ENCODE peak calls at places on chromosomes 4 and X, in seven cellular contexts. O is glutamatergic neuron, G is cardiac muscle cell, S is HT-29, A is posterior cingulate gyrus, P is dermis microvascular lymphatic vessel endothelial cell, T is NCI-H1417. L is an unnamed sample.

GRCh38 chr4:15303052-15303641 is 124.7 kb upstream of the C1QTNF7 start:
- DNase-seq in S (no peak), A (no peak), P (no peak), O (no peak), T (no peak), G (no peak), L (no peak)

GRCh38 chr4:8238515-8239053 is 31.0 kb upstream of the HTRA3 start:
- DNase-seq in P (no peak), A (no peak), O (peak; percentile 55), T (peak; percentile 34), G (peak; percentile 68), S (peak; percentile 38), L (no peak)

GRCh38 chrX:68431836-68432235 is 1.5 kb downstream of the OPHN1 start:
- DNase-seq in O (no peak), P (peak; percentile 12), S (no peak), A (no peak), T (no peak), G (no peak), L (no peak)

GRCh38 chr4:929096-929765 is 2.9 kb downstream of the GAK start:
- DNase-seq in G (no peak), O (no peak), T (no peak), P (no peak), A (no peak), S (no peak), L (no peak)

GRCh38 chr4:7457201-7458065 is 22.7 kb upstream of the PSAPL1 start:
- DNase-seq in G (no peak), S (no peak), A (no peak), P (no peak), T (no peak), O (peak; percentile 17), L (no peak)

GRCh38 chr4:158015241-158015640 is 157.6 kb downstream of the GASK1B start:
- DNase-seq in T (no peak), A (no peak), S (peak; percentile 58), G (no peak), P (peak; percentile 46), O (no peak), L (no peak)

GRCh38 chr4:1115528-1116293 is 2.3 kb upstream of the RNF212 start:
- DNase-seq in T (no peak), P (no peak), A (no peak), S (no peak), G (no peak), O (no peak), L (no peak)

GRCh38 chr4:98682719-98683118 is 24.3 kb upstream of the TSPAN5 start:
- DNase-seq in O (no peak), A (no peak), G (peak; percentile 37), P (peak; percentile 74), T (no peak), S (no peak), L (no peak)

GRCh38 chrX:130343411-130343810 is 3.7 kb downstream of the SLC25A14 start:
- DNase-seq in A (no peak), P (no peak), T (no peak), G (no peak), O (no peak), S (no peak), L (no peak)

GRCh38 chr4:8347660-8348059 is 78.1 kb downstream of the HTRA3 start:
- DNase-seq in A (no peak), T (no peak), G (no peak), P (no peak), O (no peak), S (no peak), L (peak; percentile 21)

GRCh38 chr4:169611991-169612868 is at the start of gene NEK1:
- DNase-seq in A (peak; percentile 89), P (peak; percentile 90), S (peak; percentile 81), G (peak; percentile 90), O (peak; percentile 92), T (peak; percentile 92), L (peak; percentile 87)

GRCh38 chrX:153455571-153455970 is 9.7 kb upstream of the TREX2 start:
- DNase-seq in P (no peak), A (no peak), O (no peak), T (no peak), G (no peak), S (no peak), L (no peak)

GRCh38 chrX:3094261-3094660 is 53.0 kb downstream of the ARSF start:
- DNase-seq in T (no peak), S (peak; percentile 48), O (no peak), G (no peak), A (no peak), P (no peak), L (no peak)

GRCh38 chr4:72997409-72997808 is 72.1 kb downstream of the COX18 start:
- DNase-seq in P (no peak), S (no peak), G (no peak), A (no peak), O (no peak), T (no peak), L (no peak)

GRCh38 chr4:141246243-141246642 is 25.5 kb downstream of the ZNF330 start:
- DNase-seq in T (no peak), P (no peak), O (no peak), G (peak; percentile 6), A (no peak), S (no peak), L (no peak)

GRCh38 chr4:150781108-150781663 is 199.2 kb downstream of the MAB21L2 start:
- DNase-seq in A (no peak), G (no peak), O (no peak), T (peak; percentile 3), P (no peak), S (no peak), L (no peak)

GRCh38 chr4:181796502-181796901 is 446.7 kb upstream of the TENM3 start:
- DNase-seq in O (no peak), S (no peak), A (no peak), P (no peak), T (no peak), G (no peak), L (no peak)

GRCh38 chr4:166091914-166092510 is 219.0 kb downstream of the TLL1 start:
- DNase-seq in A (no peak), G (peak; percentile 58), S (peak; percentile 33), P (peak; percentile 60), T (peak; percentile 79), O (no peak), L (no peak)

GRCh38 chr4:135177323-135177722 is 975.7 kb upstream of the PABPC4L start:
- DNase-seq in S (no peak), O (no peak), A (no peak), T (no peak), P (no peak), G (no peak), L (no peak)

GRCh38 chr4:79170077-79170476 is 155.8 kb downstream of the NAA11 start:
- DNase-seq in A (no peak), P (no peak), S (no peak), G (no peak), T (no peak), O (no peak), L (no peak)

GRCh38 chrX:101550362-101550761 is at the start of gene ARMCX1:
- DNase-seq in T (peak; percentile 68), A (peak; percentile 74), O (peak; percentile 72), G (peak; percentile 50), P (peak; percentile 91), S (no peak), L (peak; percentile 83)

GRCh38 chr4:111398906-111399330 is 746.3 kb upstream of the FAM241A start:
- DNase-seq in G (peak; percentile 33), P (no peak), T (no peak), S (no peak), A (no peak), O (no peak), L (no peak)

GRCh38 chr4:149932188-149932587 is 116.5 kb upstream of the IQCM start:
- DNase-seq in T (no peak), O (no peak), S (no peak), P (no peak), G (no peak), A (no peak), L (no peak)

GRCh38 chrX:10031743-10032142 is 64.6 kb downstream of the CLDN34 start:
- DNase-seq in G (no peak), T (peak; percentile 67), O (no peak), A (no peak), P (no peak), S (no peak), L (no peak)

GRCh38 chrX:154506483-154507332 is 9.3 kb downstream of the FAM3A start:
- DNase-seq in G (no peak), A (no peak), O (no peak), P (no peak), S (no peak), T (no peak), L (no peak)